ENCODE peak calls at places on chromosomes 13 and 19, in four cellular contexts. W is amygdala; O is stimulated activated CD4-positive, alpha-beta T cell treated with anti-CD3 and anti-CD28 coated beads, Interleukin-15, amount 100 ng/mL, for 1 hour; L is dorsolateral prefrontal cortex. X is an unnamed sample.
A peak's percentile ranks its signal among the peaks of the same experiment; 100 is the strongest.

GRCh38 chr13:19117913-19118739 is 63.5 kb downstream of the TUBA3C start:
- DNase-seq in W (no peak), O (no peak), L (no peak), X (no peak)

GRCh38 chr19:52566588-52566987 is 3.5 kb upstream of the ZNF701 start:
- DNase-seq in W (no peak), O (no peak), L (no peak), X (no peak)

GRCh38 chr19:245457-245856 is 45.7 kb downstream of the PLPP2 start:
- DNase-seq in W (no peak), O (no peak), L (no peak), X (no peak)

GRCh38 chr13:88623150-88623549 is 952.0 kb downstream of the SLITRK5 start:
- DNase-seq in W (no peak), O (no peak), L (no peak), X (no peak)

GRCh38 chr19:22935151-22935550 is 67.8 kb downstream of the ZNF728 start:
- DNase-seq in W (no peak), O (no peak), L (no peak), X (no peak)

GRCh38 chr13:58869566-58869965 is 1238.0 kb downstream of the PCDH17 start:
- DNase-seq in W (no peak), O (no peak), L (no peak), X (peak; percentile 42)

GRCh38 chr19:3979674-3980352 is 5.5 kb downstream of the EEF2 start:
- DNase-seq in W (no peak), O (no peak), L (no peak), X (no peak)

GRCh38 chr13:49760555-49760954 is 31.9 kb downstream of the KPNA3 start:
- DNase-seq in W (no peak), O (no peak), L (no peak), X (no peak)

GRCh38 chr19:18208098-18208951 is 4.5 kb upstream of the RAB3A start:
- DNase-seq in W (no peak), O (peak; percentile 52), L (no peak), X (no peak)

GRCh38 chr19:31220540-31220939 is 128.7 kb downstream of the TSHZ3 start:
- DNase-seq in W (no peak), O (no peak), L (no peak), X (no peak)

GRCh38 chr19:4776436-4777205 is 14.9 kb upstream of the FEM1A start:
- DNase-seq in W (no peak), O (no peak), L (no peak), X (no peak)

GRCh38 chr13:112931028-112931934 is 37.7 kb upstream of the MCF2L start:
- DNase-seq in W (no peak), O (no peak), L (no peak), X (peak; percentile 86)

GRCh38 chr19:45676851-45677263 is 8.8 kb downstream of the GIPR start:
- DNase-seq in W (no peak), O (peak; percentile 34), L (no peak), X (peak; percentile 64)

GRCh38 chr13:46206138-46206537 is 5.6 kb upstream of the LRRC63 start:
- DNase-seq in W (no peak), O (no peak), L (no peak), X (no peak)

GRCh38 chr13:46317120-46317519 is 69.9 kb downstream of the RUBCNL start:
- DNase-seq in W (no peak), O (no peak), L (no peak), X (no peak)

GRCh38 chr13:20938302-20938701 is 35.8 kb upstream of the XPO4 start:
- DNase-seq in W (no peak), O (no peak), L (no peak), X (no peak)

GRCh38 chr13:31150315-31150985 is 11.3 kb downstream of the HSPH1 start:
- DNase-seq in W (no peak), O (no peak), L (no peak), X (no peak)

X was measured in SW480.